ENCODE peak calls at places on chromosome 21, in nine cellular contexts. Z is mucosa of descending colon; H is Jurkat, Clone E6-1; N is heart left ventricle; W is adipocyte; K is A549; Q is iPS DF 6.9; B is CD8-positive, alpha-beta memory T cell; L is OCI-LY7. Y is an unnamed sample.
A peak's percentile ranks its signal among the peaks of the same experiment; 100 is the strongest.

GRCh38 chr21:42649122-42650032 is 4.0 kb upstream of the PDE9A start:
- DNase-seq in L (no peak), Q (no peak), W (no peak), B (no peak), N (no peak), H (no peak), Z (peak; percentile 24), K (no peak), Y (no peak)

GRCh38 chr21:37532868-37533780 is 166.6 kb downstream of the DYRK1A start:
- DNase-seq in W (no peak), N (no peak), B (no peak), Q (no peak), Z (no peak), H (no peak), K (peak; percentile 35), L (no peak), Y (no peak)

GRCh38 chr21:36478941-36479340 is 981 bp downstream of the CLDN14 start:
- DNase-seq in Z (no peak), H (no peak), B (no peak), L (no peak), W (no peak), Q (no peak), K (peak; percentile 28), N (no peak), Y (no peak)

GRCh38 chr21:43311303-43311817 is 115.6 kb downstream of the SIK1 start:
- DNase-seq in Q (no peak), N (no peak), H (no peak), K (no peak), Z (peak; percentile 80), W (no peak), L (peak; percentile 60), B (no peak), Y (no peak)

GRCh38 chr21:44052071-44052829 is 40.1 kb downstream of the TRAPPC10 start:
- DNase-seq in Z (no peak), B (no peak), H (no peak), K (no peak), W (no peak), N (no peak), Q (no peak), L (no peak), Y (no peak)

GRCh38 chr21:36111238-36111637 is 23.6 kb upstream of the CBR3 start:
- DNase-seq in H (no peak), K (no peak), W (no peak), N (no peak), L (no peak), B (no peak), Q (no peak), Z (no peak), Y (no peak)

GRCh38 chr21:27192286-27192685 is 225.4 kb upstream of the ADAMTS5 start:
- DNase-seq in H (no peak), B (no peak), Z (no peak), W (peak; percentile 69), L (no peak), K (no peak), N (no peak), Q (no peak), Y (no peak)

GRCh38 chr21:42797522-42797921 is 81.8 kb downstream of the WDR4 start:
- DNase-seq in N (no peak), K (no peak), H (no peak), Q (no peak), B (no peak), L (no peak), Z (no peak), W (no peak), Y (no peak)

GRCh38 chr21:42597487-42598158 is 55.8 kb upstream of the PDE9A start:
- DNase-seq in W (no peak), Z (no peak), K (no peak), Q (no peak), H (no peak), L (no peak), N (no peak), B (no peak), Y (no peak)

GRCh38 chr21:38297193-38297592 is 40.4 kb downstream of the KCNJ15 start:
- DNase-seq in K (no peak), B (no peak), Z (no peak), L (no peak), W (peak; percentile 88), Q (no peak), H (no peak), N (no peak), Y (peak; percentile 66)

GRCh38 chr21:39087238-39087975 is 95.8 kb downstream of the PSMG1 start:
- DNase-seq in Q (no peak), B (no peak), W (no peak), N (peak; percentile 80), Z (no peak), L (no peak), H (no peak), K (no peak), Y (no peak)

GRCh38 chr21:19440792-19441494 is 1037.4 kb upstream of the TMPRSS15 start:
- DNase-seq in W (no peak), K (no peak), Q (no peak), N (no peak), Z (no peak), H (no peak), B (no peak), L (no peak), Y (no peak)

DNA sequence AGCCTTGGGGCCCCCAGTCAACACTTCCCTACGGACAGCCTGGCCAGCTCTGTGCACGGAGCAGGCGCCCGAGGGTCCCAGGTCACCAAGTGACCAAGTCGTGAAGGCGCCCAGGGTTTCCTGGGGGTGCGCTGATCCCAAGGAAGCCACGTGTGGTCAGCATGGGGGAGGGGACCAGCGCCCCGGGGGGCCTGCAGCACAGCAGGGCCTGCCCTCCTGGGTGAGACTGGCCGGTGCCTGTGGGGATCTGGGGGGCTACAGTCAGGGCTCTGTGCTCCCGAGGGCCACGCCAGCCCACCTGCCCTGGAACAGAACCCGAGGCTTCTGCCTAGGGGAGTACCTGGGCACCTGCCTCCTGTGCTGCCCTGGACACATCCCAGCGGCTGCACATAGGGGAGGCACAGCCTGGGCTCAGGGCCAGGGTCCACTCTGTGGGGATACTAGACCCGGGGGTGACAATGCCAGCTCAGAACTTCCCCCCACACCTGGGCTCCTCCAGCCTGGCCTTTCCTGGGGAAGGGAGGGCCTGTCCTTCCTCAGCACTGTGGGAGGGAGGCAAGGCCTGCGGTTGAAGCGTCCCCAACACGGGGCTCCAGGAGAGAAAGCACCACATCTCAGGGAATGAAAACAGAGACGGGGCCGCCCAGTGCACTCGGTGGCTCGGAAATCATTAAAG is 6.2 kb upstream of the POFUT2 start:
- DNase-seq in K (no peak), H (no peak), Q (no peak), W (no peak), B (no peak), N (no peak), L (no peak), Z (peak; percentile 57), Y (no peak)
- H3K4me3 ChIP-seq in K (no peak overlapping the region), H (no peak overlapping the region), Q (no peak overlapping the region), W (peak overlapping the region; percentile 52), B (no peak overlapping the region), N (no peak overlapping the region), L (no peak overlapping the region), Z (no peak overlapping the region), Y (peak overlapping the region; percentile 13)

GRCh38 chr21:41361053-41361785 is 608 bp upstream of the MX2 start:
- DNase-seq in K (no peak), Q (no peak), W (no peak), B (no peak), L (no peak), Z (peak; percentile 46), H (no peak), N (no peak), Y (no peak)
- H3K4me3 ChIP-seq in K (no peak overlapping the region), Q (no peak overlapping the region), W (peak overlapping the region; percentile 79), B (peak overlapping the region; percentile 91), L (peak overlapping the region; percentile 58), Z (no peak overlapping the region), H (peak overlapping the region; percentile 8), N (peak overlapping the region; percentile 67), Y (no peak overlapping the region)

GRCh38 chr21:17781524-17781923 is 37.6 kb downstream of the C21orf91 start:
- DNase-seq in L (no peak), W (no peak), K (no peak), Z (no peak), B (no peak), N (no peak), H (no peak), Q (no peak), Y (no peak)

GRCh38 chr21:17780539-17780938 is 38.6 kb downstream of the C21orf91 start:
- DNase-seq in Q (no peak), W (no peak), H (peak; percentile 70), Z (no peak), B (no peak), L (peak; percentile 23), N (no peak), K (no peak), Y (no peak)

GRCh38 chr21:17783816-17784598 is 35.1 kb downstream of the C21orf91 start:
- DNase-seq in L (peak; percentile 84), W (no peak), Z (no peak), B (peak; percentile 38), N (no peak), H (peak; percentile 78), Q (no peak), K (no peak), Y (no peak)

GRCh38 chr21:17783003-17783402 is 36.2 kb downstream of the C21orf91 start:
- DNase-seq in N (no peak), Z (no peak), K (no peak), L (no peak), W (no peak), Q (no peak), B (no peak), H (no peak), Y (no peak)

DNA sequence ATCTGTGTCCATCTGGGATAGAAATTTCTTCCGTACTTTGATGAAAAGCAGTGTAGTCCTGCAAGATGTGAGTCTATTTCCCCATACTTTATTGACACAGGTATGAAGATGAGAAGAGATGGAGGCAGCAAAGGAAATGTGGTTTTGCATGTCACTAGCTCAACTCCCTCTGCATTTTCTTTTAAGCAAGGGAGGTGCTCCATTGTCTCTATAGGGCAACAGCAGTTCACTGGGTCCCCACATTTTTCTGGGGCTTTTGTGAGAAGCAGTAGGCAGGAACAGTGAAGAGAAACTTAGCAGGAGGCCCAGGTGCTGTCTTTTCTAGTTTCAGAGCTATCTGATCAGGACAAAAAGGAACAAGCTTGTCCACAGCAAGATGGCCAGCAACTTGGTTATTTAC is 37.1 kb downstream of the C21orf91 start:
- DNase-seq in K (no peak), N (no peak), W (no peak), B (peak; percentile 42), H (peak; percentile 52), Z (no peak), Q (no peak), L (peak; percentile 30), Y (no peak)
- H3K4me3 ChIP-seq in K (no peak overlapping the region), N (no peak overlapping the region), W (no peak overlapping the region), B (no peak overlapping the region), H (no peak overlapping the region), Z (no peak overlapping the region), Q (no peak overlapping the region), L (peak overlapping the region; percentile 0), Y (no peak overlapping the region)

DNA sequence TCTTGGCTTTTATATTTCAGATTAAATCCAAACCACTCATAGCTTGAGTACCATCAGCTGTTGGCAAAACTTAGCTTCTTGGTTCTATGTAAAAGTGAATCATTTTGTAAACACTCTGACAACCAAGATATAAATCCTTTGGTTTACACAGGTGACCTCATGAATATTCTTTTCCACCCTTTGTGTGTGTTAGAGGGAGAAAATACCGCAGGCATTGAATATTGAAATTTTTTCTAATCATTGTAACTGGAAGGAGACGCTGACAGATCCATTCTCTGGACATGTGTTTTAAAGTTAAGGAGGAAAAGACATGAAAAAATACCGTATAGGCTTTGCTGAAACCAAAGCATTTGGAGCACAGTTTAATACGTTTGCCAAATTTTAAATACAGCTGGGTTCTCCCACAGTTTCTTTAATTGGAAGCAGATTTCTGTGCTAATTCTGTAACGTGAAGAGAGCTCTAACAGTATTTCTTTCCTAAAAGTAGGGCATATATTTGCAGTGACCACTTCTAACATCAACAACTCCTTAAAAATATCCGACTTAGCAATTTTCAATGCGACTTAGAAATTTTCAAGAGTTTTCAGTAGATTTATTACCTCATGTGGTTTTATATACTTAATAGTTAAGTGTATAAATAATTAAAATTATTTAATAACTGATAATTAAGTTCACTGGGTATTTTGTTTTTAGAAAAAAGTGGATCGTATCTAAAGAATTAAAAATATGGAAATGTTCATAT is 388.2 kb downstream of the USP25 start:
- DNase-seq in N (no peak), Z (no peak), K (peak; percentile 56), Q (no peak), W (peak; percentile 86), H (no peak), B (no peak), L (no peak), Y (peak; percentile 84)
- H3K4me3 ChIP-seq in N (no peak overlapping the region), Z (no peak overlapping the region), K (peak overlapping the region; percentile 25), Q (no peak overlapping the region), W (peak overlapping the region; percentile 77), H (no peak overlapping the region), B (no peak overlapping the region), L (no peak overlapping the region), Y (no peak overlapping the region)

Y was measured in skeletal muscle cell.